ENCODE peak calls at places on chromosomes 13 and 19, in ten cellular contexts. One of them, this sample, is unnamed.

GRCh38 chr13:21006141-21007005 is 55.0 kb downstream of the LATS2 start:
- DNase-seq in activated T-cell treated with anti-CD3 and anti-CD28 coated beads for 1 hour: no peak
- DNase-seq in aorta: no peak
- DNase-seq in choroid plexus epithelial cell: no peak
- DNase-seq in fibroblast of the aortic adventitia: no peak
- DNase-seq in HuH-7.5: no peak
- DNase-seq in amniotic stem cell: no peak
- DNase-seq in GM12878: no peak
- DNase-seq in endothelial cell of umbilical vein: no peak
- DNase-seq in HepG2: no peak
- DNase-seq in this sample: no peak

GRCh38 chr19:15701757-15702589 is 25.9 kb upstream of the OR10H2 start:
- DNase-seq in activated T-cell treated with anti-CD3 and anti-CD28 coated beads for 1 hour: no peak
- DNase-seq in aorta: no peak
- DNase-seq in choroid plexus epithelial cell: no peak
- DNase-seq in fibroblast of the aortic adventitia: no peak
- DNase-seq in HuH-7.5: no peak
- DNase-seq in amniotic stem cell: no peak
- DNase-seq in GM12878: no peak
- DNase-seq in endothelial cell of umbilical vein: no peak
- DNase-seq in HepG2: peak
- DNase-seq in this sample: no peak

GRCh38 chr19:18155095-18156087 is 2.4 kb downstream of the PIK3R2 start:
- DNase-seq in activated T-cell treated with anti-CD3 and anti-CD28 coated beads for 1 hour: no peak
- DNase-seq in aorta: no peak
- DNase-seq in choroid plexus epithelial cell: no peak
- DNase-seq in fibroblast of the aortic adventitia: no peak
- DNase-seq in HuH-7.5: no peak
- DNase-seq in amniotic stem cell: no peak
- DNase-seq in GM12878: no peak
- DNase-seq in endothelial cell of umbilical vein: no peak
- DNase-seq in HepG2: no peak
- DNase-seq in this sample: no peak

GRCh38 chr19:17346109-17346671 is 8.8 kb downstream of the GTPBP3 start:
- DNase-seq in activated T-cell treated with anti-CD3 and anti-CD28 coated beads for 1 hour: peak
- DNase-seq in aorta: peak
- DNase-seq in choroid plexus epithelial cell: peak
- DNase-seq in fibroblast of the aortic adventitia: peak
- DNase-seq in HuH-7.5: peak
- DNase-seq in amniotic stem cell: no peak
- DNase-seq in GM12878: peak
- DNase-seq in endothelial cell of umbilical vein: peak
- DNase-seq in HepG2: peak
- DNase-seq in this sample: peak

GRCh38 chr19:4694211-4694987 is 24.3 kb upstream of the MYDGF start:
- DNase-seq in activated T-cell treated with anti-CD3 and anti-CD28 coated beads for 1 hour: no peak
- DNase-seq in aorta: no peak
- DNase-seq in choroid plexus epithelial cell: peak
- DNase-seq in fibroblast of the aortic adventitia: peak
- DNase-seq in HuH-7.5: no peak
- DNase-seq in amniotic stem cell: no peak
- DNase-seq in GM12878: no peak
- DNase-seq in endothelial cell of umbilical vein: peak
- DNase-seq in HepG2: no peak
- DNase-seq in this sample: peak

GRCh38 chr13:49443327-49443688 is 556 bp downstream of the CAB39L start:
- DNase-seq in activated T-cell treated with anti-CD3 and anti-CD28 coated beads for 1 hour: no peak
- DNase-seq in aorta: no peak
- DNase-seq in choroid plexus epithelial cell: peak
- DNase-seq in fibroblast of the aortic adventitia: peak
- DNase-seq in HuH-7.5: no peak
- DNase-seq in amniotic stem cell: no peak
- DNase-seq in GM12878: no peak
- DNase-seq in endothelial cell of umbilical vein: peak
- DNase-seq in HepG2: peak
- DNase-seq in this sample: no peak

GRCh38 chr13:44044544-44045178 is 165.0 kb downstream of the LACC1 start:
- DNase-seq in activated T-cell treated with anti-CD3 and anti-CD28 coated beads for 1 hour: no peak
- DNase-seq in aorta: no peak
- DNase-seq in choroid plexus epithelial cell: peak
- DNase-seq in fibroblast of the aortic adventitia: no peak
- DNase-seq in HuH-7.5: no peak
- DNase-seq in amniotic stem cell: no peak
- DNase-seq in GM12878: no peak
- DNase-seq in endothelial cell of umbilical vein: no peak
- DNase-seq in HepG2: no peak
- DNase-seq in this sample: peak

GRCh38 chr13:80348308-80348707 is 7.4 kb upstream of the SPRY2 start:
- DNase-seq in activated T-cell treated with anti-CD3 and anti-CD28 coated beads for 1 hour: no peak
- DNase-seq in aorta: no peak
- DNase-seq in choroid plexus epithelial cell: no peak
- DNase-seq in fibroblast of the aortic adventitia: peak
- DNase-seq in HuH-7.5: no peak
- DNase-seq in amniotic stem cell: no peak
- DNase-seq in GM12878: no peak
- DNase-seq in endothelial cell of umbilical vein: no peak
- DNase-seq in HepG2: no peak
- DNase-seq in this sample: no peak